ENCODE peak calls at places on chromosomes 12 and 14, in four cellular contexts. J is HepG2, U is K562, A is GM12878. O is an unnamed sample.

GRCh38 chr12:55724226-55724939 is 4.2 kb downstream of the RDH5 start:
- DNase-seq in U (peak; percentile 51), J (peak; percentile 60), A (no peak), O (peak; percentile 65)

GRCh38 chr12:113659015-113659414 is 187.3 kb upstream of the LHX5 start:
- DNase-seq in J (no peak), A (no peak), U (no peak), O (no peak)

GRCh38 chr14:59333235-59333634 is 131.9 kb downstream of the GPR135 start:
- DNase-seq in A (no peak), J (no peak), U (no peak), O (no peak)

GRCh38 chr12:19105468-19105867 is 24.1 kb upstream of the PLEKHA5 start:
- DNase-seq in A (no peak), J (no peak), U (no peak), O (no peak)

GRCh38 chr12:30067156-30067555 is 283.4 kb upstream of the TMTC1 start:
- DNase-seq in U (no peak), J (no peak), A (no peak), O (no peak)

GRCh38 chr12:63966603-63966975 is 122.1 kb downstream of the SRGAP1 start:
- DNase-seq in J (no peak), U (no peak), A (no peak), O (no peak)

GRCh38 chr12:81598205-81598604 is 160.9 kb downstream of the PPFIA2 start:
- DNase-seq in A (no peak), J (no peak), U (no peak), O (no peak)

GRCh38 chr14:105375635-105376057 is 22.7 kb upstream of the TEX22 start:
- DNase-seq in A (no peak), U (no peak), J (no peak), O (no peak)

GRCh38 chr12:68806488-68807237 is 1.3 kb upstream of the MDM2 start:
- DNase-seq in A (no peak), J (no peak), U (no peak), O (no peak)

GRCh38 chr12:110669193-110669502 is 19.8 kb downstream of the HVCN1 start:
- DNase-seq in A (no peak), J (no peak), U (no peak), O (no peak)

GRCh38 chr12:54991161-54991991 is 6.8 kb upstream of the TESPA1 start:
- DNase-seq in J (no peak), A (peak; percentile 56), U (no peak), O (no peak)

GRCh38 chr12:40314927-40315326 is 90.1 kb downstream of the LRRK2 start:
- DNase-seq in U (no peak), A (no peak), J (no peak), O (no peak)

GRCh38 chr12:7016958-7017571 is 1.2 kb downstream of the LPCAT3 start:
- DNase-seq in A (no peak), J (no peak), U (peak; percentile 22), O (no peak)

GRCh38 chr12:65649126-65649525 is 175.2 kb upstream of the HMGA2 start:
- DNase-seq in U (no peak), A (no peak), J (no peak), O (no peak)

GRCh38 chr12:57187222-57188089 is 29.1 kb upstream of the NXPH4 start:
- DNase-seq in J (no peak), U (no peak), A (no peak), O (no peak)

GRCh38 chr14:24094839-24095195 is 706 bp downstream of the PCK2 start:
- DNase-seq in A (no peak), U (no peak), J (no peak), O (no peak)

GRCh38 chr14:76918176-76918750 is 92.1 kb downstream of the LRRC74A start:
- DNase-seq in U (no peak), A (no peak), J (no peak), O (no peak)

GRCh38 chr12:27351476-27351875 is 18.8 kb downstream of the BMAL2 start:
- DNase-seq in U (no peak), A (no peak), J (no peak), O (no peak)

GRCh38 chr12:13745100-13745678 is 236.2 kb downstream of the GRIN2B start:
- DNase-seq in A (no peak), U (no peak), J (no peak), O (no peak)

GRCh38 chr12:42534184-42534838 is 55.2 kb downstream of the PRICKLE1 start:
- DNase-seq in U (no peak), A (no peak), J (no peak), O (no peak)

GRCh38 chr14:34113051-34113511 is 162.2 kb upstream of the EGLN3 start:
- DNase-seq in U (peak; percentile 9), J (no peak), A (no peak), O (no peak)

GRCh38 chr14:105168979-105169507 is 467 bp upstream of the JAG2 start:
- DNase-seq in U (peak; percentile 73), A (no peak), J (no peak), O (peak; percentile 71)

GRCh38 chr14:102262894-102263462 is 42.0 kb downstream of the MOK start:
- DNase-seq in J (peak; percentile 95), A (no peak), U (no peak), O (peak; percentile 23)

GRCh38 chr14:50943261-50943942 is 881 bp downstream of the PYGL start:
- DNase-seq in A (no peak), U (peak; percentile 34), J (peak; percentile 55), O (peak; percentile 46)

GRCh38 chr12:111361717-111362576 is 6.9 kb downstream of the PHETA1 start:
- DNase-seq in U (no peak), J (peak; percentile 39), A (no peak), O (no peak)

GRCh38 chr14:26531894-26532293 is 65.9 kb downstream of the NOVA1 start:
- DNase-seq in J (peak; percentile 13), A (no peak), U (no peak), O (no peak)

GRCh38 chr12:52018448-52019122 is 11.8 kb downstream of the TAMALIN start:
- DNase-seq in J (no peak), A (no peak), U (no peak), O (no peak)

GRCh38 chr12:67986632-67987031 is 2.6 kb upstream of the IFNG-AS1 start:
- DNase-seq in U (no peak), A (no peak), J (no peak), O (no peak)

GRCh38 chr12:52188658-52189057 is 3.2 kb downstream of the KRT80 start:
- DNase-seq in U (no peak), A (no peak), J (no peak), O (no peak)

GRCh38 chr12:67068204-67068731 is 200.9 kb upstream of the CAND1 start:
- DNase-seq in A (no peak), J (no peak), U (no peak), O (peak; percentile 24)

GRCh38 chr14:70127186-70127585 is 61.6 kb downstream of the SLC8A3 start:
- DNase-seq in U (no peak), J (no peak), A (no peak), O (no peak)

GRCh38 chr14:35989736-35990135 is 163.6 kb downstream of the BRMS1L start:
- DNase-seq in A (no peak), J (no peak), U (no peak), O (no peak)

GRCh38 chr14:35988972-35989690 is 163.0 kb downstream of the BRMS1L start:
- DNase-seq in A (no peak), U (no peak), J (no peak), O (no peak)

GRCh38 chr14:35993512-35993960 is 167.4 kb downstream of the BRMS1L start:
- DNase-seq in U (no peak), J (no peak), A (no peak), O (no peak)

GRCh38 chr14:35991356-35991755 is 165.2 kb downstream of the BRMS1L start:
- DNase-seq in A (no peak), U (no peak), J (no peak), O (no peak)

GRCh38 chr14:35992816-35993511 is 166.8 kb downstream of the BRMS1L start:
- DNase-seq in U (no peak), A (no peak), J (no peak), O (no peak)
- TF ChIP-seq TARDBP in U (no peak), A (no peak), J (no peak), O (no peak)

DNA sequence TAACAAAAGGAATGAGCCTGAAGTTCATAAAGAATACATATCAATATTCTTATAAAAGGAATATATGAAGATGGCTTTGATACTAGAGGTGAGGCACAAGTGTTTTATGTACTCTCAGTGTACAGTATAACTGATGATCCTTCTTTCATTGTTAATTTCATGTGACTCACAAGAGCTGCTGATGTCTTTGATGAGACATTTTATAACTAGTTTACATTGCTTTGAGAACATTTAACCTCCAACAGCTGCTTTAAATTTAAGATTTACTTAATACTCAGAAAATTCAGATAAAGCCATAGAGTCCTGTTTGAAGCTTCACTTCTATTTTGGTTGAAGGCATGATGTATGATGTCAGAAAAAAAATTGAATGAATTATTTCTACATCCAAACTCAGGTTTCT is 59.8 kb downstream of the WASHC4 start:
- DNase-seq in U (no peak), A (no peak), J (no peak), O (no peak)
- TF ChIP-seq BHLHE40 in U (no peak), A (no peak), J (no peak), O (no peak)

DNA sequence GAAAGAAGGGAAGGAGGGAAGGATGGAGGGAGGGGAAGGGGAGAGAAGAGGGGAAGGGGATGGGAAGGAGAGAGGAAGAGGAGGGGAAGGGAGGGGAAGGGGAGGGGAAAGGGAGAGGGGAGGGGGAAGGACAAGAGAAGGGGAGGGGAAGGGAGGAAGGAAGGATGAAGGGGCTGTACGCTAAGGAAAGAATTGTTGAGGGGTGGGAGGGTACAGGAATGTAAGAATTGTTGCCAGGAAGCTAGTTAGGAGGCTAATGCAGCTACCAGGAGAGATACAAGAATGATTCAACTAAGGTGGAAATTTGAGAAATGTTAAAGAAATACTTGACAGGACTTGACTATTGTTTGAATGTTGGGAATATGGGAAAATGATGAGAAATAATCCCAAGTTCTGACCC is 261.2 kb downstream of the DPF3 start:
- DNase-seq in A (no peak), U (no peak), J (no peak), O (no peak)
- TF ChIP-seq TARDBP in A (no peak), U (no peak), J (no peak), O (no peak)

DNA sequence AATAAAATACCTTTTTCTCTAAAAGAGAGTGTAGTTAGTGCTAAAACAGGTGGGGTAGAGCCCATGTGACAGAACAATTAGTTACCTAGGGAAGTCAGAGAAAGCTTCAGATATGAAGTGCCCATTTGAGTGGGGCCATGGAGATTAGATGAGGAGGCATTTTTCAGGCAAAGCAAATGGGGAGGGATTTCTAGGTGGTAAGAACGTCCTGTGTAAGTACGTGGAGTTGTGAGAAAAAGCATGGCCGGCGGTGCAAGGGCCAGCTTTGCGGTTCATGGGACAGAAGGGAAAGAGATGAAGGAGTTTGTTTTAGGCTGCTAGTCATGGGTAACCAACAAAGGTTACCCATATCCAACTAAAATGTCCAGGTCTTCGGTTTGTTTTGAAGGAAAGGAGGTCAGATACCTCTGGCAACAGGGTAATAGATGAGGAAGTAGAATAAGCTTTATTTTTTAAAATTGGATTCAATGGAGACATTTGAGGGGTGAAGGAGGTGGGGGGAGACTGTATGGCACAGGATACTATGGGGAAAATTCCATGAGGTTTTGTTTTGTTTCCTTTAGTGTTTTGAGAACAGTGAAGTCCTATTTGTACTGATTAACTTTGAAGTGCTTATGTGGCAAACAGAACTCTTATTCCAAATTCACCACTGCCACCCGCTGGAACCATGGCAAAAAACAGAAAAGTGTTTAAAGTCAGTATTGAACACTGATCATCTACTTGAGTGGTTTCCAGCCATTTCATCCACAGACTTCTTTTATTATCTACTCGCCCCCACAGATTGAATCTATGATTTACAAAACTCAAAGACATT is 10.0 kb upstream of the SNRPF start:
- DNase-seq in J (peak; percentile 51), U (no peak), A (no peak), O (peak; percentile 20)
- TF ChIP-seq BHLHE40 in J (no peak), U (no peak), A (no peak), O (no peak)

GRCh38 chr12:108854453-108855283 is 2.7 kb downstream of the SSH1 start:
- DNase-seq in A (peak; percentile 83), U (no peak), J (no peak), O (no peak)
- TF ChIP-seq TARDBP in A (peak; percentile 43), U (no peak), J (no peak), O (no peak)